ENCODE peak calls at places on chromosomes 1 and 21, in seven cellular contexts. A, K, Z, G, T, W and B are unnamed samples.

GRCh38 chr1:44636067-44636466 is 38.2 kb downstream of the TMEM53 start:
- DNase-seq in T (no peak), Z (no peak), G (no peak), A (no peak), W (no peak), K (no peak), B (no peak)

GRCh38 chr1:66733348-66734017 is 18.8 kb upstream of the DYNLT5 start:
- DNase-seq in W (no peak), A (no peak), G (no peak), Z (no peak), K (peak), T (no peak), B (peak)

GRCh38 chr1:234607091-234608025 is 2.6 kb downstream of the IRF2BP2 start:
- DNase-seq in T (no peak), A (no peak), G (peak), K (peak), W (peak), Z (peak), B (no peak)

GRCh38 chr1:12014141-12014981 is 4.9 kb upstream of the MIIP start:
- DNase-seq in W (peak), K (peak), Z (peak), A (no peak), G (no peak), T (no peak), B (peak)

GRCh38 chr1:237756304-237756967 is 134.3 kb downstream of the ZP4 start:
- DNase-seq in Z (no peak), T (no peak), K (no peak), G (no peak), A (no peak), W (no peak), B (no peak)

GRCh38 chr1:111850124-111850523 is 94.4 kb downstream of the DDX20 start:
- DNase-seq in A (peak), T (no peak), Z (no peak), W (no peak), K (no peak), G (no peak), B (no peak)

GRCh38 chr1:10074855-10075418 is 42.2 kb downstream of the UBE4B start:
- DNase-seq in A (no peak), T (no peak), Z (no peak), K (peak), W (no peak), G (no peak), B (no peak)

GRCh38 chr1:41955461-41956159 is 36.9 kb upstream of the HIVEP3 start:
- DNase-seq in W (no peak), Z (no peak), K (peak), G (no peak), A (no peak), T (no peak), B (peak)

GRCh38 chr21:18545908-18546307 is 142.3 kb upstream of the TMPRSS15 start:
- DNase-seq in A (no peak), W (no peak), Z (no peak), K (no peak), G (no peak), T (no peak), B (no peak)

GRCh38 chr1:92482665-92483441 is 3.9 kb downstream of the GFI1 start:
- DNase-seq in T (no peak), W (no peak), K (peak), Z (no peak), A (no peak), G (no peak), B (no peak)

GRCh38 chr1:12219800-12220199 is 10.0 kb upstream of the VPS13D start:
- DNase-seq in K (no peak), G (no peak), Z (no peak), A (no peak), W (no peak), T (no peak), B (no peak)

GRCh38 chr1:152392909-152393308 is 21.2 kb downstream of the CRNN start:
- DNase-seq in K (peak), T (no peak), W (no peak), Z (no peak), G (no peak), A (no peak), B (peak)
- H3K27ac ChIP-seq in K (no peak), T (no peak), W (no peak), Z (no peak), G (no peak), A (no peak), B (no peak)

GRCh38 chr1:220990417-220991337 is 111.4 kb downstream of the HLX start:
- DNase-seq in G (no peak), Z (no peak), A (no peak), K (peak), W (no peak), T (no peak), B (peak)
- TF ChIP-seq CTCF in G (no peak), Z (no peak), A (no peak), K (no peak), W (no peak), T (no peak), B (no peak)

GRCh38 chr1:145922266-145922665 is 3.7 kb upstream of the PEX11B start:
- DNase-seq in G (no peak), Z (peak), A (no peak), K (no peak), T (no peak), W (no peak), B (no peak)

GRCh38 chr1:145918144-145918991 is at the start of gene PEX11B:
- DNase-seq in Z (peak), A (peak), G (peak), T (peak), W (peak), K (peak), B (peak)

GRCh38 chr1:145916745-145917144 is 1.8 kb downstream of the PEX11B start:
- DNase-seq in W (no peak), T (no peak), Z (no peak), G (no peak), K (peak), A (no peak), B (no peak)

GRCh38 chr1:145917595-145917994 is 922 bp downstream of the PEX11B start:
- DNase-seq in T (no peak), W (no peak), G (no peak), K (no peak), A (no peak), Z (no peak), B (no peak)

GRCh38 chr1:145918992-145919939 is 749 bp upstream of the PEX11B start:
- DNase-seq in A (peak), G (peak), W (peak), T (no peak), K (peak), Z (peak), B (peak)
- H3K27ac ChIP-seq in A (peak), G (peak), W (peak), T (peak), K (peak), Z (peak), B (peak)

GRCh38 chr1:40595623-40596022 is 64.2 kb downstream of the ZNF684 start:
- DNase-seq in G (no peak), W (no peak), K (no peak), A (no peak), Z (no peak), T (no peak), B (no peak)

GRCh38 chr1:40594187-40594531 is 62.7 kb downstream of the ZNF684 start:
- DNase-seq in T (no peak), W (no peak), K (no peak), G (no peak), A (no peak), Z (no peak), B (no peak)

GRCh38 chr1:40593449-40594186 is 62.2 kb downstream of the ZNF684 start:
- DNase-seq in K (peak), Z (peak), A (no peak), G (no peak), W (no peak), T (no peak), B (no peak)

GRCh38 chr1:40592107-40592773 is 60.8 kb downstream of the ZNF684 start:
- DNase-seq in G (no peak), K (peak), A (no peak), T (no peak), Z (peak), W (no peak), B (peak)
- TF ChIP-seq CTCF in G (peak), K (peak), A (peak), T (peak), Z (peak), W (no peak), B (peak)

GRCh38 chr1:117122297-117123025 is 912 bp upstream of the TRIM45 start:
- DNase-seq in A (no peak), G (no peak), K (no peak), Z (no peak), W (no peak), T (no peak), B (no peak)

GRCh38 chr1:117121589-117122296 is at the start of gene TRIM45:
- DNase-seq in Z (peak), K (peak), W (peak), A (peak), T (peak), G (peak), B (peak)

GRCh38 chr1:117118101-117118500 is 3.4 kb downstream of the TRIM45 start:
- DNase-seq in G (no peak), Z (no peak), W (no peak), T (no peak), K (no peak), A (no peak), B (no peak)

GRCh38 chr1:117123274-117123673 is 1.7 kb upstream of the TRIM45 start:
- DNase-seq in Z (no peak), A (no peak), K (no peak), T (no peak), G (no peak), W (no peak), B (no peak)

GRCh38 chr1:117120774-117121588 is 568 bp downstream of the TRIM45 start:
- DNase-seq in K (no peak), Z (no peak), W (no peak), A (no peak), T (no peak), G (no peak), B (peak)
- H3K27ac ChIP-seq in K (peak), Z (no peak), W (peak), A (peak), T (peak), G (peak), B (peak)

GRCh38 chr1:27863552-27863943 is 8.8 kb upstream of the THEMIS2 start:
- DNase-seq in T (no peak), Z (peak), A (no peak), K (no peak), W (no peak), G (peak), B (no peak)
- TF ChIP-seq CTCF in T (no peak), Z (no peak), A (no peak), K (no peak), W (no peak), G (no peak), B (no peak)

GRCh38 chr1:54153548-54154439 is 994 bp upstream of the CDCP2 start:
- DNase-seq in K (peak), A (no peak), W (peak), T (peak), Z (peak), G (no peak), B (peak)
- H3K27ac ChIP-seq in K (no peak), A (no peak), W (no peak), T (peak), Z (no peak), G (no peak), B (peak)

GRCh38 chr21:41359289-41359688 is 2.5 kb upstream of the MX2 start:
- DNase-seq in T (no peak), Z (no peak), G (no peak), A (no peak), K (no peak), W (no peak), B (no peak)
- TF ChIP-seq CTCF in T (no peak), Z (no peak), G (no peak), A (no peak), K (no peak), W (no peak), B (no peak)

DNA sequence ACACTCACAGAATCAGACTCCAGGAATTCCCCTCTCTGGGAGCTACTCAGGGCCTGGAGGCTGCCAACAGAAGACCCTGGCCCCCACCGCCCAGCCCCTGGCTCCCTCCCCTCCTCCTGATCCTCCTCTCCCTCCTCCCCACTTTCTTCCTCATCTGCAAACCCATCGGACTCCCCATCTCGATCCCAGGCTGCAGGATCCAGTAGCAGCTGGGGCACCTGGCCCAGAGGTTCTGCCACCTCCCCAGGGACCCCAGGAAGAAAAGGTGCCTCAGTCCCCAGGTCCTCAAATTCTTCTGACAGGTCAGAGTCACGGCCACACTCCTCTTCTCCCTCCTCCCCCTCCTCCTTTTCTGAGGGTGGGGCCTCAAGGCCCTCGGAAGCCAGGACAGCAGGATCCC is 7.4 kb downstream of the NES start:
- DNase-seq in A (no peak), W (peak), G (no peak), T (no peak), K (no peak), Z (no peak), B (no peak)
- H3K27ac ChIP-seq in A (peak), W (no peak), G (peak), T (no peak), K (no peak), Z (no peak), B (no peak)